ENCODE peak calls at places on chromosomes 16 and 17, in five cellular contexts. N is GM12878, X is GM12891, F is H1, R is HepG2. U is an unnamed sample.

GRCh38 chr16:30786936-30787612 is at the start of gene ZNF629:
- DNase-seq in F (no peak), N (no peak), R (peak; percentile 79), X (peak; percentile 52), U (no peak)

GRCh38 chr17:47264171-47264570 is 10.5 kb downstream of the ITGB3 start:
- DNase-seq in N (no peak), X (no peak), F (no peak), R (no peak), U (no peak)

GRCh38 chr16:85658504-85659326 is 30.0 kb downstream of the GINS2 start:
- DNase-seq in N (no peak), R (no peak), F (no peak), X (no peak), U (no peak)

GRCh38 chr17:11900655-11901054 is 96.6 kb downstream of the ZNF18 start:
- DNase-seq in X (no peak), F (no peak), N (no peak), R (no peak), U (no peak)

GRCh38 chr17:33647976-33648375 is 354.9 kb upstream of the ASIC2 start:
- DNase-seq in N (no peak), X (no peak), R (no peak), F (no peak), U (no peak)

GRCh38 chr16:90035902-90036301 is 16.6 kb upstream of the DBNDD1 start:
- DNase-seq in X (no peak), F (no peak), N (no peak), R (no peak), U (no peak)

GRCh38 chr17:83182620-83183063 is 103.2 kb downstream of the METRNL start:
- DNase-seq in X (no peak), F (no peak), R (no peak), N (no peak), U (no peak)

GRCh38 chr17:75110307-75110937 is 653 bp downstream of the ARMC7 start:
- DNase-seq in X (no peak), N (no peak), R (no peak), F (no peak), U (no peak)

GRCh38 chr16:30659507-30660423 is 1.5 kb downstream of the FBRS start:
- DNase-seq in X (no peak), N (no peak), R (no peak), F (no peak), U (no peak)

GRCh38 chr17:39536468-39536867 is 71.3 kb downstream of the NEUROD2 start:
- DNase-seq in R (no peak), N (no peak), X (no peak), F (no peak), U (no peak)

GRCh38 chr17:39538875-39539274 is 68.8 kb downstream of the NEUROD2 start:
- DNase-seq in N (no peak), F (no peak), X (no peak), R (no peak), U (no peak)

GRCh38 chr17:39543176-39543575 is 64.5 kb downstream of the NEUROD2 start:
- DNase-seq in X (no peak), R (no peak), F (no peak), N (no peak), U (no peak)

GRCh38 chr17:39543669-39544068 is 64.1 kb downstream of the NEUROD2 start:
- DNase-seq in R (no peak), F (no peak), N (no peak), X (no peak), U (no peak)

GRCh38 chr17:39541652-39542051 is 66.1 kb downstream of the NEUROD2 start:
- DNase-seq in X (no peak), F (no peak), R (no peak), N (no peak), U (no peak)
- TF ChIP-seq POLR2AphosphoS5 in X (no peak), F (no peak), R (no peak), N (no peak), U (no peak)

DNA sequence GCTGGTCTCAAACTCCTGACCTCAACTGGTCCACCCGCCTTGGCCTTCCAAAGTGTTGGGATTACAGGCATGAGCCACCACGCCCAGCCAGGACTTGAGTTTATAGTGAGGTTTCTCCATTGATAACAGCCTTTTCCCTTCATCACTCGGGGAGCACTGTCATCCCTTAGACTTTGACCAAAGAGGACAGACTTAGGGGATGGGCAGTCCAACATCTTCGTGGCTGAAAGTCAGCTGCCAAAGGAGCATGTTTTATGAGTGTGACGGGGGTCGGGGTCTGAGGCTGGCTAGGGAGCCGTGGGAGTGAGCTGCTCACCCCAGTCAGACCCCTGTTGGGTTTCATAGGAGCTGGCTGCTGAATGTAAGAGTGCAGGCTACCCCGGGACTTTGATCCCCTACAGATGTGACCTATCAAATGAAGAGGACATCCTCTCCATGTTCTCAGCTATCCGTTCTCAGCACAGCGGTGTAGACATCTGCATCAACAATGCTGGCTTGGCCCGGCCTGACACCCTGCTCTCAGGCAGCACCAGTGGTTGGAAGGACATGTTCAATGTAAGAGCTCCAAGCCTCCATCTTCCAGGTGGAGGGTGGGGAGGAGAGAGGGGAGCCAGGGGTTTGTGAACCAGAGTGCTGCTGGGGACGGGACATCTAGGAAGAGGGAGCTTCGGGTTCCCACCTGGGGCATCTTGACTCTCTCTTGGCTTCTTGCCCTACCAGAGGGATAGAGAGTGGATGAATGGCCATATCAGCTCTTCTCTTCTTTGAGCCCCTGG is 3.1 kb downstream of the DHRS11 start:
- DNase-seq in F (no peak), R (no peak), X (no peak), N (no peak), U (no peak)
- TF ChIP-seq TAF1 in F (no peak), R (no peak), X (no peak), N (no peak), U (no peak)

GRCh38 chr17:63828936-63829335 is 1.5 kb upstream of the FTSJ3 start:
- DNase-seq in F (no peak), N (no peak), R (no peak), X (no peak), U (no peak)

GRCh38 chr17:63827801-63828221 is 348 bp upstream of the FTSJ3 start:
- DNase-seq in F (no peak), X (no peak), N (no peak), R (no peak), U (no peak)

GRCh38 chr17:63824362-63824761 is 2.9 kb upstream of the PSMC5 start:
- DNase-seq in F (no peak), N (no peak), X (no peak), R (no peak), U (no peak)

GRCh38 chr17:63826468-63827001 is 696 bp upstream of the PSMC5 start:
- DNase-seq in F (no peak), X (no peak), R (no peak), N (no peak), U (no peak)

DNA sequence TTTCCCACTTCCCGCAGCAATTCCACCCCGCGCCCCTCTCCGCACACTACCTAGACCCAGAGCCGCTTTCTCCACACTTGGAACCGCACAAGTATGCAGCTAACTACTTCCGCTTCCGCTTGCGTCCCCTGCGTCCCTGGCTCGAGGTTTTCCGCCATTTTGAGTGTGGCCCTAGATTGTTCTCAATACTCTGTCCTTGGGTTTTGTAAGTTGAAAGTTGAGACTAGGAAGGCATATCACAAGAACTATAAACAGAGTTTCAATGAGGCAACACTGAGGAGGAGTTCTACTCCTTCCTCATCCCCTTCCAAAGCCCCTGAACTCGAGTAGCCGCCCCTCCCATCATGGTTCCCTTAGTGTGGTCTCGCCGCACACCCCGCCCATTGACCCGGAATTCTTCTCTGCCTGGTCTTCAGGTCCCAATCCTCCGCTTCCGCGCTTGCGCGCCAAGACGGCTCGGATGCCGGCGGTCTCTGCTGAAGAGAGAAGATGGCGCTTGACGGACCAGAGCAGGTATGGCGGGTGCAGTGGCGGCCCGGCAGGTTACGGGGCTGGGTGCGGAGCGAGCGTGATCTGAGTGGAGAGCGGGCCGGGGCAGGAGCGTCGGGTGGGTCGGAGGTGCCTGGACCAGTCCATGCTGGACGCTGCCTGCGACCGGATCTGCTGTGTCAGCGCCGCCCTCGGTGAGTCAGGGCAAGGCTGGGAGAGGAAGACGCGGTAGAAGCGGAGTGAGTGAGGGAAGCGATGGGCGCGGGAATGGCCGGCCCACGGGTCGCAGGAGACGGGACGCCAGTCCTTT is at the start of the genes FTSJ3 and PSMC5:
- DNase-seq in F (peak; percentile 75), X (peak; percentile 91), N (peak; percentile 84), R (peak; percentile 95), U (peak; percentile 85)
- TF ChIP-seq POLR2A in F (peak; percentile 89), X (peak; percentile 92), N (peak; percentile 99), R (peak; percentile 91), U (peak; percentile 93)

DNA sequence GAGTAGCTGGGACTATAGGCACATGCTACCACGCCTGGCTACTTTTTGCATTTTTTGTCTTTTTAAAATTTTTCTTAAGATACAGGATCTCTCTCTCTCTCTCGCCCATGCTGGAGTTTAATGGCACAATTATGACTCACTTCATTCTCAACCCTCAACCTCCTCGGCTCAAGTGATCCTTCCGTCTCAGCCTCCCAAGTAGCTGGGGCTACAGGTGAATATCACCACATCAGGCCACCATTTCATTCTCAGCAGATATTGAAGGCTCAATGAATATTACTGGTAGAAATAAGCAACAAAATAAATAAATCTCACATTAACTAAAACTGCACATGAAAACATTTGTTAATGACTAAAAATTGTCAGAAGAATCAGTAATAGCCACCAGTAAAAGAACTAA is 41.7 kb downstream of the BRIP1 start:
- DNase-seq in X (no peak), N (no peak), F (no peak), R (no peak), U (no peak)
- TF ChIP-seq POLR2AphosphoS5 in X (no peak), N (no peak), F (no peak), R (no peak), U (no peak)

DNA sequence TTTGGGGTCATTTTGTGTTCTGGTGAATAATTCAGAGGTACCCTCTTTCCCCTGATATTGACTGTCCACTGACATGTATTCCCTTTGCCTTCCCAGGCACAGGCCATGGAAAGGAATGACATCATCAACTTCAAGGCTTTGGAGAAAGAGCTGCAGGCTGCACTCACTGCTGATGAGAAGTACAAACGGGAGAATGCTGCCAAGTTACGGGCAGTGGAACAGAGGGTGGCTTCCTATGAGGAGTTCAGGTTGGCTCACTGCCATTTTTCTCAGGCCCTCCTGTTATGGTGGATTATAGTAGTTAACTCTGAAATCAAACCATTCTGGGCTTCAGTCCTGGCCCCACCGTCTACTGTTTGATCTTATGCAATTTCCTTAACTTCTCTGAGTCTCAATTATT is 1.6 kb upstream of the EFTUD2 start:
- DNase-seq in X (no peak), N (no peak), F (no peak), R (no peak), U (no peak)
- TF ChIP-seq TAF1 in X (no peak), N (no peak), F (no peak), R (no peak), U (no peak)

DNA sequence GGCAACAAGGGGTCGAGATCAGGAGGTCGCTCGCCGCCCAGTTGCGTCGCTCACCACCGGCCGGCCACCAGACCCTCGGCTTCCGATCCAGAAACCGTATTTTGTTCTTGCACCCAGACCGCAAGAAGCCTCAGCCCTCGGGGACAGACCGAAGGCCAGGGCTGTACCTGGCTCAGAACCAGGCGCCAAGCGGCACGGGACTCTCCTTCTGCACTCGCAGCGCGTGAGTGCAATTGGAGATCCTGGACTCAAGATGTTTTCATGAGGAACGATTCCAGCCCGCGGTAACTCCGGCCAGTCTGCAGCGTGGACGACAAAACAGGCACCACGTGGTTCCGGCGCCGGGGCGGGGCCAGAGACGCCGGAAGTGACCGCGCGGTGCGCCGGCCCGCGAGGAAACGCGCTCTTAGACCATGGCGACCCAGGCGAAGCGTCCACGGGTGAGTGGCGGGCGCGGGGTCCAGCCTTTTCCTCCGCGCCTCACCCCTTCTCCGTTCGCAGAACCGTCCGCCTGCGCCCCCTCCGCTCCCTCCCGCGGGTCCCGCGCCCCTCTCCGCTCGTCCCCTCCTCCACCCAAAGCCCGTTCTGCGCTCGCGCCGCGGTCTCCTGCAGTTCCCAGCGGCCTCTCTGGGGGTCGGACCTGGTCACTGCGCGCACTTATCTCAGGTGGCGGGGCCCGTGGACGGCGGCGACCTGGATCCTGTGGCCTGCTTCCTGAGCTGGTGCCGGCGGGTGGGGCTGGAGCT is at the start of gene SETD6:
- DNase-seq in R (peak; percentile 83), N (no peak), F (peak; percentile 67), X (peak; percentile 71), U (peak; percentile 70)
- TF ChIP-seq POLR2A in R (peak; percentile 97), N (peak; percentile 84), F (peak; percentile 80), X (peak; percentile 56), U (peak; percentile 77)